ENCODE peak calls at places on chromosomes 12 and 14, in five cellular contexts. One of them, this sample, is unnamed.

GRCh38 chr12:106632797-106633450 is 50.1 kb downstream of the RFX4 start:
- DNase-seq in transverse colon: no peak
- DNase-seq in H1: no peak
- DNase-seq in HepG2: peak
- DNase-seq in SK-N-SH: no peak
- DNase-seq in this sample: no peak

GRCh38 chr12:7678744-7679143 is 13.0 kb upstream of the APOBEC1 start:
- DNase-seq in transverse colon: no peak
- DNase-seq in SK-N-SH: no peak
- DNase-seq in H1: no peak
- DNase-seq in HepG2: no peak
- DNase-seq in this sample: no peak

GRCh38 chr12:8985213-8985612 is 4.1 kb upstream of the KLRG1 start:
- DNase-seq in H1: no peak
- DNase-seq in transverse colon: no peak
- DNase-seq in SK-N-SH: no peak
- DNase-seq in HepG2: no peak
- DNase-seq in this sample: no peak

GRCh38 chr14:105863296-105864108 is 337.1 kb downstream of the TMEM121 start:
- DNase-seq in H1: no peak
- DNase-seq in SK-N-SH: no peak
- DNase-seq in HepG2: no peak
- DNase-seq in transverse colon: peak
- DNase-seq in this sample: no peak

GRCh38 chr14:67487937-67488893 is at the start of gene TMEM229B:
- DNase-seq in SK-N-SH: no peak
- DNase-seq in transverse colon: peak
- DNase-seq in HepG2: no peak
- DNase-seq in H1: no peak
- DNase-seq in this sample: no peak

GRCh38 chr14:59918824-59919581 is 941 bp upstream of the LRRC9 start:
- DNase-seq in HepG2: peak
- DNase-seq in SK-N-SH: peak
- DNase-seq in transverse colon: peak
- DNase-seq in H1: no peak
- DNase-seq in this sample: no peak

GRCh38 chr12:71900091-71900490 is 38.6 kb upstream of the TPH2 start:
- DNase-seq in H1: no peak
- DNase-seq in SK-N-SH: no peak
- DNase-seq in HepG2: peak
- DNase-seq in transverse colon: no peak
- DNase-seq in this sample: no peak

GRCh38 chr14:94485944-94486841 is 10.2 kb upstream of the SERPINA9 start:
- DNase-seq in transverse colon: peak
- DNase-seq in SK-N-SH: peak
- DNase-seq in H1: peak
- DNase-seq in HepG2: peak
- DNase-seq in this sample: no peak

GRCh38 chr12:109458771-109459208 is 18.3 kb downstream of the KCTD10 start:
- DNase-seq in SK-N-SH: no peak
- DNase-seq in transverse colon: no peak
- DNase-seq in H1: no peak
- DNase-seq in HepG2: no peak
- DNase-seq in this sample: no peak

GRCh38 chr14:25381498-25381897 is 331.6 kb upstream of the STXBP6 start:
- DNase-seq in H1: no peak
- DNase-seq in SK-N-SH: peak
- DNase-seq in transverse colon: no peak
- DNase-seq in HepG2: peak
- DNase-seq in this sample: no peak

GRCh38 chr14:43204816-43205215 is 1302.3 kb downstream of the FSCB start:
- DNase-seq in HepG2: no peak
- DNase-seq in SK-N-SH: no peak
- DNase-seq in H1: no peak
- DNase-seq in transverse colon: no peak
- DNase-seq in this sample: no peak

GRCh38 chr14:24037658-24038037 is 14.2 kb upstream of the CARMIL3 start:
- DNase-seq in SK-N-SH: no peak
- DNase-seq in H1: no peak
- DNase-seq in transverse colon: peak
- DNase-seq in HepG2: no peak
- DNase-seq in this sample: no peak

GRCh38 chr14:54252072-54252730 is 144.6 kb upstream of the CDKN3 start:
- DNase-seq in HepG2: peak
- DNase-seq in SK-N-SH: no peak
- DNase-seq in H1: no peak
- DNase-seq in transverse colon: no peak
- DNase-seq in this sample: no peak

GRCh38 chr12:92573104-92573503 is 129.7 kb upstream of the PLEKHG7 start:
- DNase-seq in transverse colon: no peak
- DNase-seq in H1: no peak
- DNase-seq in SK-N-SH: no peak
- DNase-seq in HepG2: no peak
- DNase-seq in this sample: no peak

GRCh38 chr12:122793685-122794106 is 19.3 kb downstream of the CCDC62 start:
- DNase-seq in HepG2: peak
- DNase-seq in H1: no peak
- DNase-seq in transverse colon: no peak
- DNase-seq in SK-N-SH: peak
- DNase-seq in this sample: no peak

GRCh38 chr14:68284834-68285233 is 465.3 kb downstream of the RAD51B start:
- DNase-seq in transverse colon: no peak
- DNase-seq in H1: no peak
- DNase-seq in HepG2: no peak
- DNase-seq in SK-N-SH: no peak
- DNase-seq in this sample: no peak

GRCh38 chr14:31263485-31264133 is 56.0 kb upstream of the HECTD1 start:
- DNase-seq in HepG2: peak
- DNase-seq in SK-N-SH: no peak
- DNase-seq in H1: peak
- DNase-seq in transverse colon: peak
- DNase-seq in this sample: no peak

GRCh38 chr12:9208236-9208635 is at the start of gene PZP:
- DNase-seq in H1: no peak
- DNase-seq in transverse colon: no peak
- DNase-seq in SK-N-SH: no peak
- DNase-seq in HepG2: no peak
- DNase-seq in this sample: no peak

GRCh38 chr12:54949041-54949721 is 35.4 kb downstream of the TESPA1 start:
- DNase-seq in HepG2: no peak
- DNase-seq in H1: no peak
- DNase-seq in SK-N-SH: no peak
- DNase-seq in transverse colon: no peak
- DNase-seq in this sample: no peak

GRCh38 chr14:22520235-22520634 is 68.8 kb downstream of the DAD1 start:
- DNase-seq in H1: no peak
- DNase-seq in transverse colon: no peak
- DNase-seq in SK-N-SH: no peak
- DNase-seq in HepG2: no peak
- DNase-seq in this sample: no peak

GRCh38 chr14:34350903-34351302 is 111.1 kb downstream of the SPTSSA start:
- DNase-seq in transverse colon: no peak
- DNase-seq in HepG2: no peak
- DNase-seq in H1: no peak
- DNase-seq in SK-N-SH: no peak
- DNase-seq in this sample: no peak

GRCh38 chr12:49810159-49810459 is 18.1 kb downstream of the NCKAP5L start:
- DNase-seq in HepG2: no peak
- DNase-seq in SK-N-SH: no peak
- DNase-seq in transverse colon: no peak
- DNase-seq in H1: no peak
- DNase-seq in this sample: no peak

GRCh38 chr12:121892673-121893561 is 4.3 kb downstream of the PSMD9 start:
- DNase-seq in SK-N-SH: no peak
- DNase-seq in HepG2: no peak
- DNase-seq in H1: no peak
- DNase-seq in transverse colon: no peak
- DNase-seq in this sample: no peak

GRCh38 chr12:46459111-46459510 is 86.5 kb upstream of the SLC38A2 start:
- DNase-seq in SK-N-SH: no peak
- DNase-seq in HepG2: no peak
- DNase-seq in transverse colon: no peak
- DNase-seq in H1: no peak
- DNase-seq in this sample: no peak

GRCh38 chr14:104345316-104346111 is 207.1 kb downstream of the KIF26A start:
- DNase-seq in HepG2: no peak
- DNase-seq in H1: no peak
- DNase-seq in transverse colon: no peak
- DNase-seq in SK-N-SH: no peak
- DNase-seq in this sample: no peak

GRCh38 chr12:125148316-125148715 is 83.1 kb downstream of the AACS start:
- DNase-seq in transverse colon: no peak
- DNase-seq in SK-N-SH: no peak
- DNase-seq in HepG2: no peak
- DNase-seq in H1: no peak
- DNase-seq in this sample: no peak

GRCh38 chr12:125152463-125152862 is 87.2 kb downstream of the AACS start:
- DNase-seq in H1: no peak
- DNase-seq in transverse colon: no peak
- DNase-seq in SK-N-SH: no peak
- DNase-seq in HepG2: no peak
- DNase-seq in this sample: no peak

GRCh38 chr12:125145196-125145595 is 80.0 kb downstream of the AACS start:
- DNase-seq in SK-N-SH: no peak
- DNase-seq in transverse colon: no peak
- DNase-seq in H1: no peak
- DNase-seq in HepG2: no peak
- DNase-seq in this sample: no peak

GRCh38 chr12:125151284-125151683 is 86.0 kb downstream of the AACS start:
- DNase-seq in H1: no peak
- DNase-seq in HepG2: peak
- DNase-seq in SK-N-SH: no peak
- DNase-seq in transverse colon: no peak
- DNase-seq in this sample: no peak

DNA sequence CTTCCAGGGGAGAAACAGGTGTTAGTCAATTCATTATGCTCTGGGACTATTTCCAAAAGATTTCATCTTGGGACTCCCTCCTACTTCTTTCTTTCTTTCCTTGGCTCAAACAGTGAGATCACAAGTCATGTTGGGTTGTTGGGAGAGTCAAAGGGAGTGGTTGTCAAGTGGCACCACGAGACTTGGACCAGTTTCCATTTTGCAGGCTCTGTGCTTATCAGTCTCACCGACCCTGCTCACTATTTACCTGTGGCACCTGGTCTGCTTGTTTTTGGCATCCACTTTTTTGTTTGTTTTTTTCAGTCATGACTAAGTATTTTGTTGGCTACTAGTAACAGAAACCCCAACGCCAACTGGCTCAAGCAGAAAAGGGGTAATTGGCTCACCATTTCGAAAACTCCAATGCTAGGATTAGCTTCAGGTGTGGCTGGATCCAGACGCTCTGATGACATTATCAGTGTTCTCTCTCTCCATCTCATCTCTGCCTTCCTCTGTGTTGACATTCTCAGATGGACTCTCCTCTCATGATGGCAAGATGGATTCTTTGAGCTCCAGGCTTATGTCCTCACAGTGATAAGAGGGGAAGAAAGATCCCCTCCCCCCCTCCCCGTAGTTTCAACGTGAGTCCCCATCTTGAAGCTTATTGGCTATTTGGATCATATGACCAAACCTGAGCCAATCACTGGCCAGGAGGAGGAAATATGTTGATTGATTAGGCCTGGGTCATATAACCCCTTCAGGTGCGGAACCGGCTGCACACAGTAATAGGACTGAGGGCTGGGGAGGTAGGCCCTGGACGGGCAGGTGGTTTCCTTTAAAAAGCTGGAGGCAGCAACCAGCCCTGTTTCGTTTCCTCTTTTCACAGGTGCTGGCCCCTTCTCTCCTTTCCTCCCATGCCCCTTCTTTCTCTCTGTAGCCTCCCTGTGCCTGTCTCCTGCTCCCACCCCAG is 84.2 kb downstream of the AACS start:
- DNase-seq in H1: no peak
- DNase-seq in SK-N-SH: no peak
- DNase-seq in transverse colon: peak
- DNase-seq in HepG2: no peak
- DNase-seq in this sample: no peak
- TF ChIP-seq EP300 in H1: no peak
- TF ChIP-seq EP300 in SK-N-SH: no peak
- TF ChIP-seq EP300 in transverse colon: no peak
- TF ChIP-seq EP300 in HepG2: no peak
- TF ChIP-seq EP300 in this sample: no peak

DNA sequence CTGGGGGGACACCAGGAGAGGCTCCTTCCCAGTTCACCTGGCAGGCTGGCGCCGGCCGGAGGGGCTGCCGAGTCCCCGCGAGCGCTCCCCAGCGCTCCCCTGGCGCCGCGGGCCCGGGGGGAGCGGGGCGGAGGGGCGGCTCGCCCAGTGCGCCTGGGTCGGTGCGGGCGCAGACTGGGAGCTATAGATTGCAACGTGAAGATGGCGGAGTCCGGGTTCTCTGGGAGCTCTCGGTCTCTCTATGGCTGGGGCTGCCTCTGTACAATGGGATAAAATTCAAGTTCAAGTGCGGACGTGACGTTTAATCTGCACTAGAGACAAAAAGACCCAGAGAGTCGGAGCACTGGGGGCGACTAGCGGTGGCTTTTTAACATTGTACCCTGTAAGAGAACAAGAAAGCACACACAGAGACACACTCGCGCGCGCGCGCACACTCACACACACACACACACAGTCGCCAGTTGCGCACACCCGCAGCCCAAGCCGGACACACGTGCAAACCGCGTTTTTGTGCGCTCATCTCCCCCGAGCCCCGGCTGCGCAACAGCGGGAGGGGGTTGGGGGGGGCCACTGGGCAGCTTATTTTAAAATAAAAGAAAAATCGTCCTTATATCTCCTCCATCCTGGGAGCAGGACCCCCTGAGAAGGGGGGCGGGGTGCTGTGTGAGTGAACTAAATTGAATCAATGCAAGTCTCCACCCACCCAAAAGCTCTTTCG is at the start of gene BCL11B:
- DNase-seq in transverse colon: peak
- DNase-seq in SK-N-SH: peak
- DNase-seq in H1: no peak
- DNase-seq in HepG2: peak
- DNase-seq in this sample: no peak
- TF ChIP-seq POLR2AphosphoS5 in transverse colon: peak
- TF ChIP-seq POLR2AphosphoS5 in SK-N-SH: no peak
- TF ChIP-seq POLR2AphosphoS5 in H1: no peak
- TF ChIP-seq POLR2AphosphoS5 in HepG2: no peak
- TF ChIP-seq POLR2AphosphoS5 in this sample: no peak

GRCh38 chr12:96015672-96016071 is 19.5 kb upstream of the HAL start:
- DNase-seq in transverse colon: no peak
- DNase-seq in SK-N-SH: no peak
- DNase-seq in HepG2: no peak
- DNase-seq in H1: no peak
- DNase-seq in this sample: no peak
- TF ChIP-seq CTCF in transverse colon: no peak
- TF ChIP-seq CTCF in SK-N-SH: peak
- TF ChIP-seq CTCF in HepG2: peak
- TF ChIP-seq CTCF in H1: peak
- TF ChIP-seq CTCF in this sample: peak

GRCh38 chr14:65042731-65043372 is 56.2 kb downstream of the FNTB start:
- DNase-seq in HepG2: no peak
- DNase-seq in SK-N-SH: no peak
- DNase-seq in H1: no peak
- DNase-seq in transverse colon: no peak
- DNase-seq in this sample: no peak
- TF ChIP-seq EP300 in HepG2: no peak
- TF ChIP-seq EP300 in SK-N-SH: no peak
- TF ChIP-seq EP300 in H1: no peak
- TF ChIP-seq EP300 in transverse colon: no peak
- TF ChIP-seq EP300 in this sample: no peak

This sample was measured in esophagus muscularis mucosa.